ENCODE peak calls at places on chromosomes 16 and 17, in six cellular contexts. One of them, this sample, is unnamed.

GRCh38 chr16:9033125-9033830 is 58.2 kb upstream of the HAPSTR1 start:
- DNase-seq in tibial nerve: peak; percentile 15
- DNase-seq in brain microvascular endothelial cell: peak; percentile 62
- DNase-seq in cardiac fibroblast: peak; percentile 83
- DNase-seq in fibroblast of mammary gland: peak; percentile 78
- DNase-seq in MM.1S: no peak
- DNase-seq in this sample: peak; percentile 62

GRCh38 chr16:25636662-25637061 is 55.1 kb upstream of the HS3ST4 start:
- DNase-seq in tibial nerve: no peak
- DNase-seq in brain microvascular endothelial cell: no peak
- DNase-seq in cardiac fibroblast: no peak
- DNase-seq in fibroblast of mammary gland: no peak
- DNase-seq in MM.1S: no peak
- DNase-seq in this sample: no peak

GRCh38 chr17:48722201-48722907 is at the start of gene PRAC1:
- DNase-seq in tibial nerve: no peak
- DNase-seq in brain microvascular endothelial cell: no peak
- DNase-seq in cardiac fibroblast: no peak
- DNase-seq in fibroblast of mammary gland: no peak
- DNase-seq in MM.1S: no peak
- DNase-seq in this sample: no peak

GRCh38 chr17:50541916-50542688 is 4.9 kb upstream of the SPATA20 start:
- DNase-seq in tibial nerve: peak; percentile 75
- DNase-seq in brain microvascular endothelial cell: peak; percentile 60
- DNase-seq in cardiac fibroblast: peak; percentile 69
- DNase-seq in fibroblast of mammary gland: peak; percentile 69
- DNase-seq in MM.1S: peak; percentile 85
- DNase-seq in this sample: peak; percentile 95

GRCh38 chr17:48791128-48792032 is 25.6 kb downstream of the TTLL6 start:
- DNase-seq in tibial nerve: peak; percentile 87
- DNase-seq in brain microvascular endothelial cell: peak; percentile 73
- DNase-seq in cardiac fibroblast: peak; percentile 87
- DNase-seq in fibroblast of mammary gland: peak; percentile 80
- DNase-seq in MM.1S: peak; percentile 34
- DNase-seq in this sample: peak; percentile 88

GRCh38 chr17:3723188-3723555 is 531 bp upstream of the HASPIN start:
- DNase-seq in tibial nerve: no peak
- DNase-seq in brain microvascular endothelial cell: no peak
- DNase-seq in cardiac fibroblast: no peak
- DNase-seq in fibroblast of mammary gland: no peak
- DNase-seq in MM.1S: no peak
- DNase-seq in this sample: no peak

GRCh38 chr17:1188812-1189211 is 9.0 kb upstream of the ABR start:
- DNase-seq in tibial nerve: peak; percentile 95
- DNase-seq in brain microvascular endothelial cell: no peak
- DNase-seq in cardiac fibroblast: peak; percentile 22
- DNase-seq in fibroblast of mammary gland: peak; percentile 69
- DNase-seq in MM.1S: no peak
- DNase-seq in this sample: no peak

GRCh38 chr16:48395375-48395774 is 10.2 kb upstream of the SIAH1 start:
- DNase-seq in tibial nerve: no peak
- DNase-seq in brain microvascular endothelial cell: no peak
- DNase-seq in cardiac fibroblast: no peak
- DNase-seq in fibroblast of mammary gland: no peak
- DNase-seq in MM.1S: no peak
- DNase-seq in this sample: no peak

GRCh38 chr17:57984226-57984890 is 3.7 kb downstream of the VEZF1 start:
- DNase-seq in tibial nerve: no peak
- DNase-seq in brain microvascular endothelial cell: no peak
- DNase-seq in cardiac fibroblast: no peak
- DNase-seq in fibroblast of mammary gland: no peak
- DNase-seq in MM.1S: no peak
- DNase-seq in this sample: peak; percentile 56

GRCh38 chr16:71472041-71472440 is 10.0 kb upstream of the ZNF23 start:
- DNase-seq in tibial nerve: no peak
- DNase-seq in brain microvascular endothelial cell: no peak
- DNase-seq in cardiac fibroblast: peak; percentile 49
- DNase-seq in fibroblast of mammary gland: no peak
- DNase-seq in MM.1S: no peak
- DNase-seq in this sample: no peak

GRCh38 chr17:19867094-19867653 is 562 bp downstream of the ULK2 start:
- DNase-seq in tibial nerve: peak; percentile 66
- DNase-seq in brain microvascular endothelial cell: peak; percentile 29
- DNase-seq in cardiac fibroblast: peak; percentile 62
- DNase-seq in fibroblast of mammary gland: peak; percentile 57
- DNase-seq in MM.1S: peak; percentile 61
- DNase-seq in this sample: peak; percentile 71

GRCh38 chr17:8376302-8377067 is at the start of gene KRABD2:
- DNase-seq in tibial nerve: peak; percentile 76
- DNase-seq in brain microvascular endothelial cell: peak; percentile 68
- DNase-seq in cardiac fibroblast: peak; percentile 83
- DNase-seq in fibroblast of mammary gland: peak; percentile 81
- DNase-seq in MM.1S: peak; percentile 91
- DNase-seq in this sample: peak; percentile 94

GRCh38 chr16:27174798-27175197 is 28.5 kb upstream of the KDM8 start:
- DNase-seq in tibial nerve: no peak
- DNase-seq in brain microvascular endothelial cell: peak; percentile 73
- DNase-seq in cardiac fibroblast: peak; percentile 48
- DNase-seq in fibroblast of mammary gland: no peak
- DNase-seq in MM.1S: no peak
- DNase-seq in this sample: peak; percentile 20

GRCh38 chr17:78168906-78169793 is 769 bp downstream of the SYNGR2 start:
- DNase-seq in tibial nerve: peak; percentile 38
- DNase-seq in brain microvascular endothelial cell: peak; percentile 33
- DNase-seq in cardiac fibroblast: peak; percentile 31
- DNase-seq in fibroblast of mammary gland: no peak
- DNase-seq in MM.1S: peak; percentile 63
- DNase-seq in this sample: peak; percentile 67

GRCh38 chr16:73365010-73365409 is 317.1 kb upstream of the ZFHX3 start:
- DNase-seq in tibial nerve: no peak
- DNase-seq in brain microvascular endothelial cell: peak; percentile 32
- DNase-seq in cardiac fibroblast: no peak
- DNase-seq in fibroblast of mammary gland: no peak
- DNase-seq in MM.1S: no peak
- DNase-seq in this sample: peak; percentile 60

GRCh38 chr16:88813396-88814143 is 1.8 kb upstream of the APRT start:
- DNase-seq in tibial nerve: no peak
- DNase-seq in brain microvascular endothelial cell: no peak
- DNase-seq in cardiac fibroblast: no peak
- DNase-seq in fibroblast of mammary gland: no peak
- DNase-seq in MM.1S: no peak
- DNase-seq in this sample: no peak

GRCh38 chr16:81542609-81543570 is 98.3 kb downstream of the CMIP start:
- DNase-seq in tibial nerve: no peak
- DNase-seq in brain microvascular endothelial cell: no peak
- DNase-seq in cardiac fibroblast: no peak
- DNase-seq in fibroblast of mammary gland: no peak
- DNase-seq in MM.1S: no peak
- DNase-seq in this sample: no peak

GRCh38 chr17:68437979-68438877 is 19.1 kb downstream of the WIPI1 start:
- DNase-seq in tibial nerve: no peak
- DNase-seq in brain microvascular endothelial cell: no peak
- DNase-seq in cardiac fibroblast: no peak
- DNase-seq in fibroblast of mammary gland: no peak
- DNase-seq in MM.1S: peak; percentile 89
- DNase-seq in this sample: peak; percentile 65

GRCh38 chr17:36600936-36601302 is 464 bp upstream of the MRM1 start:
- DNase-seq in tibial nerve: no peak
- DNase-seq in brain microvascular endothelial cell: no peak
- DNase-seq in cardiac fibroblast: no peak
- DNase-seq in fibroblast of mammary gland: peak; percentile 18
- DNase-seq in MM.1S: peak; percentile 15
- DNase-seq in this sample: no peak
- TF ChIP-seq CTCF in tibial nerve: no peak
- TF ChIP-seq CTCF in brain microvascular endothelial cell: no peak
- TF ChIP-seq CTCF in cardiac fibroblast: no peak
- TF ChIP-seq CTCF in fibroblast of mammary gland: no peak
- TF ChIP-seq CTCF in MM.1S: no peak
- TF ChIP-seq CTCF in this sample: no peak

GRCh38 chr16:63720848-63721247 is 1401.0 kb downstream of the CDH11 start:
- DNase-seq in tibial nerve: no peak
- DNase-seq in brain microvascular endothelial cell: no peak
- DNase-seq in cardiac fibroblast: no peak
- DNase-seq in fibroblast of mammary gland: no peak
- DNase-seq in MM.1S: no peak
- DNase-seq in this sample: peak; percentile 26
- TF ChIP-seq CTCF in tibial nerve: no peak
- TF ChIP-seq CTCF in brain microvascular endothelial cell: no peak
- TF ChIP-seq CTCF in cardiac fibroblast: peak; percentile 7
- TF ChIP-seq CTCF in fibroblast of mammary gland: no peak
- TF ChIP-seq CTCF in MM.1S: no peak
- TF ChIP-seq CTCF in this sample: peak; percentile 49

GRCh38 chr16:56331915-56332314 is 93.4 kb downstream of the AMFR start:
- DNase-seq in tibial nerve: no peak
- DNase-seq in brain microvascular endothelial cell: no peak
- DNase-seq in cardiac fibroblast: no peak
- DNase-seq in fibroblast of mammary gland: no peak
- DNase-seq in MM.1S: no peak
- DNase-seq in this sample: no peak

GRCh38 chr16:56329887-56330286 is 95.5 kb downstream of the AMFR start:
- DNase-seq in tibial nerve: no peak
- DNase-seq in brain microvascular endothelial cell: no peak
- DNase-seq in cardiac fibroblast: no peak
- DNase-seq in fibroblast of mammary gland: no peak
- DNase-seq in MM.1S: no peak
- DNase-seq in this sample: no peak

GRCh38 chr16:56328276-56329022 is 96.9 kb downstream of the AMFR start:
- DNase-seq in tibial nerve: no peak
- DNase-seq in brain microvascular endothelial cell: no peak
- DNase-seq in cardiac fibroblast: no peak
- DNase-seq in fibroblast of mammary gland: no peak
- DNase-seq in MM.1S: no peak
- DNase-seq in this sample: no peak

GRCh38 chr16:56331399-56331798 is 93.9 kb downstream of the AMFR start:
- DNase-seq in tibial nerve: no peak
- DNase-seq in brain microvascular endothelial cell: no peak
- DNase-seq in cardiac fibroblast: no peak
- DNase-seq in fibroblast of mammary gland: no peak
- DNase-seq in MM.1S: no peak
- DNase-seq in this sample: no peak

GRCh38 chr16:56330476-56330875 is 94.9 kb downstream of the AMFR start:
- DNase-seq in tibial nerve: no peak
- DNase-seq in brain microvascular endothelial cell: no peak
- DNase-seq in cardiac fibroblast: no peak
- DNase-seq in fibroblast of mammary gland: no peak
- DNase-seq in MM.1S: no peak
- DNase-seq in this sample: no peak
- TF ChIP-seq CTCF in tibial nerve: no peak
- TF ChIP-seq CTCF in brain microvascular endothelial cell: no peak
- TF ChIP-seq CTCF in cardiac fibroblast: no peak
- TF ChIP-seq CTCF in fibroblast of mammary gland: no peak
- TF ChIP-seq CTCF in MM.1S: no peak
- TF ChIP-seq CTCF in this sample: no peak

DNA sequence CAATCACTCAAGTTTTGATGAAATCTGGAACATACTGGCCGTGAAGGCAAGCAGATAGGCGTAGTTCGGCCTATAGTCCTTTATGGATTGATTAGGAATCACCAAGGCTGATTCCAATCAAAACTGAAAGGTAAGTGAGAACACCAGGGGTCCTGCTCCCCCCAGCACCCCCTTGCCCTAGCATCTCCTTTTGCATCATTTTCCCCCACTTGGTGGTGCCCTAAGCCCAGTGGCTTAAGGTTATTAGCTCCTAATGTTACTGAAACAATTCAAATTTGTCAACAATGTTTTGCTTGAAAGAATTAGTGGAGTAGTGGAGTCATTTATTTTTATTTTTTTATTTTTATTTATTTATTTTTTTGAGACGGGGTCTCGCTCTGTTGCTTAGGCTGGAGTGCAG is 4.9 kb downstream of the SLFN14 start:
- DNase-seq in tibial nerve: no peak
- DNase-seq in brain microvascular endothelial cell: no peak
- DNase-seq in cardiac fibroblast: no peak
- DNase-seq in fibroblast of mammary gland: no peak
- DNase-seq in MM.1S: no peak
- DNase-seq in this sample: no peak
- TF ChIP-seq CTCF in tibial nerve: no peak
- TF ChIP-seq CTCF in brain microvascular endothelial cell: peak; percentile 32
- TF ChIP-seq CTCF in cardiac fibroblast: peak; percentile 14
- TF ChIP-seq CTCF in fibroblast of mammary gland: peak; percentile 38
- TF ChIP-seq CTCF in MM.1S: peak; percentile 23
- TF ChIP-seq CTCF in this sample: peak; percentile 17

GRCh38 chr17:6632530-6632929 is 8.0 kb downstream of the KIAA0753 start:
- DNase-seq in tibial nerve: no peak
- DNase-seq in brain microvascular endothelial cell: no peak
- DNase-seq in cardiac fibroblast: no peak
- DNase-seq in fibroblast of mammary gland: no peak
- DNase-seq in MM.1S: no peak
- DNase-seq in this sample: no peak
- TF ChIP-seq CTCF in tibial nerve: no peak
- TF ChIP-seq CTCF in brain microvascular endothelial cell: no peak
- TF ChIP-seq CTCF in cardiac fibroblast: no peak
- TF ChIP-seq CTCF in fibroblast of mammary gland: no peak
- TF ChIP-seq CTCF in MM.1S: no peak
- TF ChIP-seq CTCF in this sample: no peak

DNA sequence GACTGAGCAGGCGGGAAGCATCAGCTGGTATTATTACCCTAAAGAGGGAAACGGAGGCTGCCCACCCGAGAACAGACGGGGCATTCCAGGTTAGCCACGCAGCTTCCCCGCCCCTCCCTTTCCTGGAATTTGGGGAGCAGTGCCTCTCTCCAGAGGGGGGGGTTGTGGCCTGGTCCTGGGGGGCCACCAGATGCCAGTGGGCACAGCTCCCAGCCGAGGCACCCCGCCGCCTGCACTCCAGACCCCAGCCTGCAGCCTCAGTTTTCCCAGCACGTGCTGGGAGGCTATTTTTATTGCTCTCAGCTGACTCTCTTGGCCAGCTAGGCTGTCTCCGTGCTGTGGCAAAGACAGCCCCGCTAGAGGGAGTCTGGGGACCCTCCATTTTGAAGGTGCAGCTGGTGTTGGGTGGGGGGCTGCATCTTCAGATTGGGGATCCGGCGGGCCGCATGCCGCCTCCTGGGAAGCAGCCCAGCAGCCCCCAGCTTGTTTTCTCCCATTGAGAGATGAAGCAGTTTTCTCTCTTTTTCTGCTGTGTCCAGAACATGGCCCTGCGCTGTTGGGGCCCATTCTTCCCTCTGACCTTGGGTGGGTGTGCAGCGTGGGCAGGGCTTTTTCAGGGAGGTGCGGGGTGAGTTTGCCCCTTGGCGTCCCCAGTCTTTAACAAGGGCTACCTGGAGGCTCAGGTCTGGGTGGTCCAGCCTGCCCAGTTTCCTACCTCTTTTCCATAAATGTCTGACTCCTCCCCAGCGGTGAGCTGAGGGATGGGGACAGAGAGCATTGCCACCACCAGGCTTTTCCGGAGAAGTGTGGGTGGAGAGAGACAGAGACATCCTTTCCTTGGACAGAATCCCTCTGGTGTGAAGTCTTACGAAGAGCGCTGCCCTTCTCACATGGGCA is 62.5 kb upstream of the GSE1 start:
- DNase-seq in tibial nerve: no peak
- DNase-seq in brain microvascular endothelial cell: no peak
- DNase-seq in cardiac fibroblast: no peak
- DNase-seq in fibroblast of mammary gland: no peak
- DNase-seq in MM.1S: no peak
- DNase-seq in this sample: no peak
- TF ChIP-seq CTCF in tibial nerve: no peak
- TF ChIP-seq CTCF in brain microvascular endothelial cell: peak; percentile 51
- TF ChIP-seq CTCF in cardiac fibroblast: peak; percentile 6
- TF ChIP-seq CTCF in fibroblast of mammary gland: no peak
- TF ChIP-seq CTCF in MM.1S: no peak
- TF ChIP-seq CTCF in this sample: peak; percentile 17